ENCODE peak calls at places on chromosomes 7 and 10, in five cellular contexts. One of them, this sample, is unnamed.

GRCh38 chr7:148332191-148332590 is 258.4 kb upstream of the C7orf33 start:
- DNase-seq in HEK293T: no peak
- DNase-seq in lower leg skin: no peak
- DNase-seq in T-cell: no peak
- DNase-seq in NCI-H774: no peak
- DNase-seq in this sample: no peak

GRCh38 chr10:88091490-88092061 is 228.2 kb downstream of the PTEN start:
- DNase-seq in HEK293T: no peak
- DNase-seq in lower leg skin: peak
- DNase-seq in T-cell: peak
- DNase-seq in NCI-H774: no peak
- DNase-seq in this sample: no peak

GRCh38 chr7:151886783-151887182 is 9.9 kb upstream of the PRKAG2 start:
- DNase-seq in HEK293T: no peak
- DNase-seq in lower leg skin: no peak
- DNase-seq in T-cell: no peak
- DNase-seq in NCI-H774: no peak
- DNase-seq in this sample: no peak

GRCh38 chr10:26503911-26504310 is 65.8 kb downstream of the APBB1IP start:
- DNase-seq in HEK293T: peak
- DNase-seq in lower leg skin: no peak
- DNase-seq in T-cell: peak
- DNase-seq in NCI-H774: no peak
- DNase-seq in this sample: no peak

GRCh38 chr7:93715234-93715633 is 140.7 kb upstream of the CALCR start:
- DNase-seq in HEK293T: peak
- DNase-seq in lower leg skin: peak
- DNase-seq in T-cell: no peak
- DNase-seq in NCI-H774: no peak
- DNase-seq in this sample: peak

GRCh38 chr7:17940302-17941170 is at the start of gene SNX13:
- DNase-seq in HEK293T: peak
- DNase-seq in lower leg skin: peak
- DNase-seq in T-cell: peak
- DNase-seq in NCI-H774: peak
- DNase-seq in this sample: peak

GRCh38 chr7:47482013-47482761 is 99.7 kb downstream of the TNS3 start:
- DNase-seq in HEK293T: no peak
- DNase-seq in lower leg skin: no peak
- DNase-seq in T-cell: no peak
- DNase-seq in NCI-H774: no peak
- DNase-seq in this sample: no peak

GRCh38 chr10:11551915-11552602 is 59.4 kb downstream of the USP6NL start:
- DNase-seq in HEK293T: no peak
- DNase-seq in lower leg skin: no peak
- DNase-seq in T-cell: no peak
- DNase-seq in NCI-H774: no peak
- DNase-seq in this sample: no peak

GRCh38 chr10:8116926-8117493 is 62.5 kb downstream of the GATA3 start:
- DNase-seq in HEK293T: no peak
- DNase-seq in lower leg skin: no peak
- DNase-seq in T-cell: no peak
- DNase-seq in NCI-H774: no peak
- DNase-seq in this sample: no peak

GRCh38 chr10:61971016-61971350 is 69.5 kb downstream of the ARID5B start:
- DNase-seq in HEK293T: no peak
- DNase-seq in lower leg skin: no peak
- DNase-seq in T-cell: no peak
- DNase-seq in NCI-H774: no peak
- DNase-seq in this sample: no peak

GRCh38 chr10:63348210-63348850 is 117.4 kb downstream of the JMJD1C start:
- DNase-seq in HEK293T: no peak
- DNase-seq in lower leg skin: no peak
- DNase-seq in T-cell: no peak
- DNase-seq in NCI-H774: no peak
- DNase-seq in this sample: no peak

GRCh38 chr10:43156590-43157340 is 18.5 kb downstream of the CSGALNACT2 start:
- DNase-seq in HEK293T: no peak
- DNase-seq in lower leg skin: no peak
- DNase-seq in T-cell: no peak
- DNase-seq in NCI-H774: no peak
- DNase-seq in this sample: no peak

This sample was measured in HuH-7.